ENCODE peak calls at places on chromosomes 7 and 10, in five cellular contexts. One of them, this sample, is unnamed. For H3K4me1, the result is how much of the 10 kb centered on the place peaks cover.

GRCh38 chr7:73970801-73971229 is 57.2 kb upstream of the ELN start:
- DNase-seq in IMR-90: no peak
- DNase-seq in stomach: peak
- DNase-seq in body of pancreas: peak
- DNase-seq in mesendoderm: no peak
- DNase-seq in this sample: no peak

GRCh38 chr10:124560377-124560776 is 98.8 kb downstream of the LHPP start:
- DNase-seq in IMR-90: peak
- DNase-seq in stomach: no peak
- DNase-seq in body of pancreas: no peak
- DNase-seq in mesendoderm: no peak
- DNase-seq in this sample: no peak

GRCh38 chr7:1531979-1532455 is 1.5 kb downstream of the MAFK start:
- DNase-seq in IMR-90: no peak
- DNase-seq in stomach: peak
- DNase-seq in body of pancreas: no peak
- DNase-seq in mesendoderm: no peak
- DNase-seq in this sample: no peak

GRCh38 chr10:44172883-44173557 is 211.9 kb downstream of the CXCL12 start:
- DNase-seq in IMR-90: no peak
- DNase-seq in stomach: no peak
- DNase-seq in body of pancreas: no peak
- DNase-seq in mesendoderm: no peak
- DNase-seq in this sample: peak

GRCh38 chr10:36256166-36256565 is 614.1 kb upstream of the FZD8 start:
- DNase-seq in IMR-90: no peak
- DNase-seq in stomach: no peak
- DNase-seq in body of pancreas: no peak
- DNase-seq in mesendoderm: no peak
- DNase-seq in this sample: no peak

GRCh38 chr10:112389147-112389822 is 15.4 kb downstream of the ACSL5 start:
- DNase-seq in IMR-90: peak
- DNase-seq in stomach: peak
- DNase-seq in body of pancreas: no peak
- DNase-seq in mesendoderm: peak
- DNase-seq in this sample: no peak

GRCh38 chr10:34205452-34205851 is 609.6 kb downstream of the PARD3 start:
- DNase-seq in IMR-90: no peak
- DNase-seq in stomach: no peak
- DNase-seq in body of pancreas: no peak
- DNase-seq in mesendoderm: no peak
- DNase-seq in this sample: no peak

GRCh38 chr10:105843786-105844560 is 1202.9 kb downstream of the SORCS3 start:
- DNase-seq in IMR-90: no peak
- DNase-seq in stomach: no peak
- DNase-seq in body of pancreas: no peak
- DNase-seq in mesendoderm: no peak
- DNase-seq in this sample: no peak

GRCh38 chr10:79054203-79055099 is 14.3 kb upstream of the ZMIZ1 start:
- DNase-seq in IMR-90: no peak
- DNase-seq in stomach: peak
- DNase-seq in body of pancreas: peak
- DNase-seq in mesendoderm: no peak
- DNase-seq in this sample: peak

GRCh38 chr7:6576024-6576866 is 1.0 kb upstream of the ZDHHC4 start:
- DNase-seq in IMR-90: no peak
- DNase-seq in stomach: no peak
- DNase-seq in body of pancreas: no peak
- DNase-seq in mesendoderm: peak
- DNase-seq in this sample: no peak

DNA sequence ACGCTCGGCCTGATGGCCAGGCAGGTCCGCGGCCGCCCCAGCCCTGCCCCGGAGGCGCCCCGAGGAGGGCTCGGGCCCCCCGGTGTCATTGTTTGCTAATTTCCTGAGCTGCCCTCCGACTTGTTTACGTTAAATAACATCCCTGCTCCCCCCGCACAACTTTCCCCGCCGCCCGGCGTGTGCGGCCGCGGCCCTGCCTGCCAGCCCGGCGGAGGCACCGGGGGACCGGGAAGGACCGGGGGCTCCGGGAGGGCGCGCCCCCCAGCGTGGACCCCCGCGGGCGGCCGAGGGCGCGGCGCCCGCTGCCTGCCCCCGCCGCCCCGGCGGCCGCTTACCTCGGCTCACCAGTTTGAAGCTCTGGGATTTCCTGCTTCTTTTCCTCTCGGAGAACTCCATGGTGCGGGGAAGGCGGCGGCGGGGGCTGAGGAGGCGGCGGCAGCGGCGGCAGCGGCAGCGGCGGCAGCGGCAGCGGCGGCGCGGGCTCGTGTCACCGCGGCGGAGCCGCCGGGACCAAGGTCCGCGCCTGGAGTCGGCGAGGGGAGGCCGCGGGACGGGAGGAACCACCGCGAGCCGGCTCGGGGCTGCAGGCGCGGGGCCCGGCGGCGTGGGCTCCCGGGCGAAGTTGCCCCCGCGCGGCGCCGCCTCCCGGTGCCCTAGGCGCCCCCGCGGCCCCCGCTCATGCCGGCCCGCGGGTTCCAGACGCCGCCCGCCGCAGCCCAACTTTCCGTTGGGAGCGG is 508 bp downstream of the BEND7 start:
- DNase-seq in IMR-90: no peak
- DNase-seq in stomach: peak
- DNase-seq in body of pancreas: peak
- DNase-seq in mesendoderm: peak
- DNase-seq in this sample: peak
- H3K4me1 ChIP-seq in IMR-90: under half
- H3K4me1 ChIP-seq in stomach: under half
- H3K4me1 ChIP-seq in body of pancreas: under half
- H3K4me1 ChIP-seq in mesendoderm: under half
- H3K4me1 ChIP-seq in this sample: under half

GRCh38 chr10:7942859-7943258 is 111.6 kb upstream of the GATA3 start:
- DNase-seq in IMR-90: no peak
- DNase-seq in stomach: no peak
- DNase-seq in body of pancreas: no peak
- DNase-seq in mesendoderm: no peak
- DNase-seq in this sample: no peak
- H3K27ac ChIP-seq in IMR-90: no peak
- H3K27ac ChIP-seq in stomach: no peak
- H3K27ac ChIP-seq in body of pancreas: no peak
- H3K27ac ChIP-seq in mesendoderm: no peak
- H3K27ac ChIP-seq in this sample: no peak

GRCh38 chr7:134671670-134672069 is 25.0 kb downstream of the BPGM start:
- DNase-seq in IMR-90: no peak
- DNase-seq in stomach: no peak
- DNase-seq in body of pancreas: no peak
- DNase-seq in mesendoderm: no peak
- DNase-seq in this sample: no peak

GRCh38 chr7:134669388-134669787 is 22.7 kb downstream of the BPGM start:
- DNase-seq in IMR-90: no peak
- DNase-seq in stomach: no peak
- DNase-seq in body of pancreas: no peak
- DNase-seq in mesendoderm: no peak
- DNase-seq in this sample: no peak

GRCh38 chr7:134667899-134668298 is 21.2 kb downstream of the BPGM start:
- DNase-seq in IMR-90: no peak
- DNase-seq in stomach: no peak
- DNase-seq in body of pancreas: no peak
- DNase-seq in mesendoderm: no peak
- DNase-seq in this sample: no peak

GRCh38 chr7:134674424-134674823 is 27.8 kb downstream of the BPGM start:
- DNase-seq in IMR-90: no peak
- DNase-seq in stomach: no peak
- DNase-seq in body of pancreas: no peak
- DNase-seq in mesendoderm: no peak
- DNase-seq in this sample: no peak

DNA sequence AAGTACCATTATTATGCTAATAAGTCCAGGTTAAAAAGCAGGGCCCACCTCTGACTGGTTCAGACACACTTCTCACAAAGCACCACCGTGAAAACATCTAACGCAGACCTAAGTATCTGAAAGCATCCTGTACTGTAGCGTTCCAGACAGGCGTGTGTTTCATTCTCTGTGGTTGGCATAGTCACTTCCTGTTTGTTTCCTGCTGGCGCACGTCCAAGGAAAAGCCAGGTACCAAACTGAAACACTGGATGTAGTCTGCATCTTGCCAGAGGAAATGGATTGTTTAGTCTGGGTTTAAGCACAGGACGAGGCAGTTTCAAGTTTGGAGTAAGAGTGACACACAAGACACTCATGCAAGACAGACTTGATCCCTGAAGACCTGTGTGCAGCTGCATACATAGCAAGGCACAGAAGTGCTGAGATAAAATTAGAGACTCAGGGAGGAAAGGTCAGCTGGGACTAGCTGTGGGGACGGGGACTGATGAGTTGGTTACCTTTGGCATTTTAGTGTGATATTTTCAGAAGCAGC is 23.3 kb downstream of the BPGM start:
- DNase-seq in IMR-90: peak
- DNase-seq in stomach: peak
- DNase-seq in body of pancreas: peak
- DNase-seq in mesendoderm: no peak
- DNase-seq in this sample: peak
- H3K4me3 ChIP-seq in IMR-90: no peak
- H3K4me3 ChIP-seq in stomach: no peak
- H3K4me3 ChIP-seq in body of pancreas: no peak
- H3K4me3 ChIP-seq in mesendoderm: no peak
- H3K4me3 ChIP-seq in this sample: no peak

DNA sequence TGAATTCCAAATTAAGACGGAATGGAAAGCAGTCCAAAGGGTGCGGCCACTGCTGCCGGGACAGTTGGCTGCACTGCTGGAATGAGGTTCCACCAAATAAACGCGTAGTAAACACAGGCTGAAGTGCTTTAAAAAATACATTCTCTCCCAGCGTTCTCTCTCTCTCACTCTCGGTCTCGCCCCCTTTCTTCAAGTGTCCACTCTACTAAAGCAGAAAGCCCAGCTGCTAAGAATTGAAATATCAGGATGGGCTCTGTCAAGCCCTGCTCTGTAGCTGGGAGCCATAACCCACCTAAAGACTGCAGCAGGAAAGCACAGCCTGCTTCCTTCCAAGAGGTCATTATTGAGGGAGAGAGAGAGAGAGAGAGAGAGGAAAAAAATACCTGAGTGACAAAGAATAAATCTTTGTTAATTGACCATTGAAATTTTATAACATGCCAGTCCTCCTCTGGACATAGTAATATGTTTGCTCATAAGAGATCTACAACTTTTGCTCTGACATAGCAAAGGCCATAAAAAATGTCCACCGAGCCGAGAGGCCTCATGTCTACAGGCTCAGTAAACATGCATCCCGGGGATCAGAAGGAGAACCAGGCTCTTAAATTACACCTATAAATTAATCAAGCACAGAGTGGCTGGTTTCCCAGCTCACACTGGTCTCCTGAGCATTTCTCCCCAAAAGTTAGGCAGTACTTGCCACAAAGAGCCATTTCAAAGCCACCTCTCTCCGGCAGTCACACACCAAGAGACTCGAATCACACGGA is 72.8 kb downstream of the FGFR2 start:
- DNase-seq in IMR-90: no peak
- DNase-seq in stomach: no peak
- DNase-seq in body of pancreas: no peak
- DNase-seq in mesendoderm: no peak
- DNase-seq in this sample: peak
- H3K4me1 ChIP-seq in IMR-90: under half
- H3K4me1 ChIP-seq in stomach: under half
- H3K4me1 ChIP-seq in body of pancreas: half or more
- H3K4me1 ChIP-seq in mesendoderm: under half
- H3K4me1 ChIP-seq in this sample: under half

GRCh38 chr10:31602541-31603244 is 283.7 kb downstream of the ZEB1 start:
- DNase-seq in IMR-90: peak
- DNase-seq in stomach: peak
- DNase-seq in body of pancreas: peak
- DNase-seq in mesendoderm: peak
- DNase-seq in this sample: peak

GRCh38 chr10:31604646-31605170 is 285.7 kb downstream of the ZEB1 start:
- DNase-seq in IMR-90: no peak
- DNase-seq in stomach: no peak
- DNase-seq in body of pancreas: no peak
- DNase-seq in mesendoderm: no peak
- DNase-seq in this sample: no peak

GRCh38 chr10:31605426-31605825 is 286.4 kb downstream of the ZEB1 start:
- DNase-seq in IMR-90: no peak
- DNase-seq in stomach: no peak
- DNase-seq in body of pancreas: no peak
- DNase-seq in mesendoderm: no peak
- DNase-seq in this sample: no peak

GRCh38 chr10:31604141-31604540 is 285.1 kb downstream of the ZEB1 start:
- DNase-seq in IMR-90: peak
- DNase-seq in stomach: no peak
- DNase-seq in body of pancreas: no peak
- DNase-seq in mesendoderm: peak
- DNase-seq in this sample: no peak

GRCh38 chr10:31603245-31604087 is 284.4 kb downstream of the ZEB1 start:
- DNase-seq in IMR-90: peak
- DNase-seq in stomach: peak
- DNase-seq in body of pancreas: peak
- DNase-seq in mesendoderm: peak
- DNase-seq in this sample: peak
- H3K27ac ChIP-seq in IMR-90: peak
- H3K27ac ChIP-seq in stomach: peak
- H3K27ac ChIP-seq in body of pancreas: peak
- H3K27ac ChIP-seq in mesendoderm: peak
- H3K27ac ChIP-seq in this sample: peak

GRCh38 chr7:15131661-15132060 is 229.1 kb upstream of the DGKB start:
- DNase-seq in IMR-90: no peak
- DNase-seq in stomach: no peak
- DNase-seq in body of pancreas: no peak
- DNase-seq in mesendoderm: peak
- DNase-seq in this sample: no peak
- H3K4me3 ChIP-seq in IMR-90: no peak
- H3K4me3 ChIP-seq in stomach: no peak
- H3K4me3 ChIP-seq in body of pancreas: no peak
- H3K4me3 ChIP-seq in mesendoderm: no peak
- H3K4me3 ChIP-seq in this sample: no peak

GRCh38 chr10:94485094-94485493 is 60.5 kb upstream of the HELLS start:
- DNase-seq in IMR-90: no peak
- DNase-seq in stomach: no peak
- DNase-seq in body of pancreas: no peak
- DNase-seq in mesendoderm: no peak
- DNase-seq in this sample: no peak

GRCh38 chr10:94487575-94487974 is 58.0 kb upstream of the HELLS start:
- DNase-seq in IMR-90: no peak
- DNase-seq in stomach: no peak
- DNase-seq in body of pancreas: no peak
- DNase-seq in mesendoderm: no peak
- DNase-seq in this sample: no peak

GRCh38 chr10:94489976-94490788 is 55.4 kb upstream of the HELLS start:
- DNase-seq in IMR-90: no peak
- DNase-seq in stomach: no peak
- DNase-seq in body of pancreas: no peak
- DNase-seq in mesendoderm: no peak
- DNase-seq in this sample: no peak

GRCh38 chr10:94490789-94491039 is 54.9 kb upstream of the HELLS start:
- DNase-seq in IMR-90: no peak
- DNase-seq in stomach: no peak
- DNase-seq in body of pancreas: no peak
- DNase-seq in mesendoderm: no peak
- DNase-seq in this sample: no peak

DNA sequence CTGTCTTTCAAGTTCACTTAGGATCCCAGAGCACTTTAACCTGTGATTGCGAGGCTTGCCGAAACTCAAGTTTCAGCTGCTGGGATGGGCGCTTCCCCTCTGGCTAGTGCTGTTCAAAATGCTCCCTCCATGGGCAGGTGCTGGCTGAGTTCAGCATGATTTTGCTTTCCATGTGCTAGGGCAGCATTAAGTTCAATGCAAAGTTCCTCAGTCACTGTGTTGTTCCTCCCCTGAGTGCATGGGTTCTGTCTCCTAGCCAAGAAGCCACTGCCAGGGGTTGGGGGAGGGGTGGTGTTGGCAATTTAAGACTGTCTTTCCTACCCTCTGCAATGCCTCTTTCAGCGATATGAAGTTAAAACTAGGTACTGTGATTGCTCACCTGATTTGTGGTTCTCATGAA is 56.5 kb upstream of the HELLS start:
- DNase-seq in IMR-90: no peak
- DNase-seq in stomach: no peak
- DNase-seq in body of pancreas: no peak
- DNase-seq in mesendoderm: no peak
- DNase-seq in this sample: no peak
- H3K4me1 ChIP-seq in IMR-90: under half
- H3K4me1 ChIP-seq in stomach: under half
- H3K4me1 ChIP-seq in body of pancreas: under half
- H3K4me1 ChIP-seq in mesendoderm: under half
- H3K4me1 ChIP-seq in this sample: under half